ENCODE peak calls at places on chromosomes 6 and 20, in six cellular contexts. L is AG04450, B is cardiac muscle cell, G is AG04449, Q is activated B cell treated with CpG ODN at 0.5 μM for 24 hours, I is HCT116. Z is an unnamed sample.

GRCh38 chr6:159973951-159974350 is 5.1 kb downstream of the IGF2R start:
- DNase-seq in L (no peak), B (peak; percentile 23), G (no peak), Q (no peak), I (no peak), Z (no peak)

GRCh38 chr6:56343295-56343694 is 95.9 kb upstream of the COL21A1 start:
- DNase-seq in L (no peak), B (no peak), G (no peak), Q (no peak), I (no peak), Z (no peak)

GRCh38 chr6:76162811-76163210 is 90.3 kb upstream of the IMPG1 start:
- DNase-seq in L (no peak), B (no peak), G (no peak), Q (no peak), I (no peak), Z (no peak)

GRCh38 chr6:161813156-161813555 is 539.3 kb upstream of the AGPAT4 start:
- DNase-seq in L (no peak), B (no peak), G (no peak), Q (no peak), I (no peak), Z (no peak)

GRCh38 chr6:54094837-54095236 is 16.4 kb upstream of the MLIP start:
- DNase-seq in L (no peak), B (no peak), G (no peak), Q (no peak), I (no peak), Z (no peak)

GRCh38 chr6:44009425-44010321 is 117.6 kb downstream of the MRPL14 start:
- DNase-seq in L (no peak), B (no peak), G (no peak), Q (no peak), I (no peak), Z (no peak)

GRCh38 chr20:63552481-63553249 is 1.3 kb upstream of the FNDC11 start:
- DNase-seq in L (no peak), B (no peak), G (no peak), Q (no peak), I (no peak), Z (no peak)

GRCh38 chr6:169167581-169168301 is 85.9 kb downstream of the THBS2 start:
- DNase-seq in L (peak; percentile 93), B (no peak), G (peak; percentile 71), Q (no peak), I (peak; percentile 60), Z (no peak)

GRCh38 chr6:41644297-41644879 is 6.1 kb downstream of the MDFI start:
- DNase-seq in L (no peak), B (no peak), G (no peak), Q (no peak), I (no peak), Z (no peak)

GRCh38 chr6:13074746-13075490 is 253.4 kb downstream of the TBC1D7 start:
- DNase-seq in L (no peak), B (no peak), G (no peak), Q (no peak), I (no peak), Z (no peak)

DNA sequence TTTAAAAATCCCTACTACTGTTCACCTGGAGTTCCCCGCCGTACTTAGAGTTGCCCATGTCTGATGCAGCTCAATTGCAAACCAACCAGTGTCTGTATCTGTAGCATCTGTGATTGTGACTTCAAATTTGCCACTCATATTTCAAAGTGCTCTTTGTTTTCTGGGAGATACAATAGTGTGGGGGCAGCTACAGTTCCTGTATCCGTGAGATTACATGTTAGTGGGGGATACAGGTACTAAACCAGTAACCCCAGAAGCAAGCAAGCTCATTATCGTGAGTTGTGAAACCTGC is 140.9 kb downstream of the ANKRD60 start:
- DNase-seq in L (no peak), B (no peak), G (no peak), Q (no peak), I (no peak), Z (no peak)
- TF ChIP-seq CTCF in L (no peak), B (no peak), G (no peak), Q (no peak), I (no peak), Z (peak; percentile 37)

GRCh38 chr6:33126101-33126714 is 50.4 kb downstream of the HLA-DPB1 start:
- DNase-seq in L (no peak), B (peak; percentile 78), G (no peak), Q (peak; percentile 59), I (peak; percentile 35), Z (peak; percentile 72)
- TF ChIP-seq CTCF in L (peak; percentile 52), B (peak; percentile 83), G (peak; percentile 49), Q (no peak), I (peak; percentile 50), Z (peak; percentile 50)

GRCh38 chr20:32611286-32611685 is 26.2 kb upstream of the NOL4L start:
- DNase-seq in L (no peak), B (no peak), G (no peak), Q (no peak), I (no peak), Z (no peak)
- TF ChIP-seq CTCF in L (no peak), B (no peak), G (no peak), Q (no peak), I (no peak), Z (no peak)

DNA sequence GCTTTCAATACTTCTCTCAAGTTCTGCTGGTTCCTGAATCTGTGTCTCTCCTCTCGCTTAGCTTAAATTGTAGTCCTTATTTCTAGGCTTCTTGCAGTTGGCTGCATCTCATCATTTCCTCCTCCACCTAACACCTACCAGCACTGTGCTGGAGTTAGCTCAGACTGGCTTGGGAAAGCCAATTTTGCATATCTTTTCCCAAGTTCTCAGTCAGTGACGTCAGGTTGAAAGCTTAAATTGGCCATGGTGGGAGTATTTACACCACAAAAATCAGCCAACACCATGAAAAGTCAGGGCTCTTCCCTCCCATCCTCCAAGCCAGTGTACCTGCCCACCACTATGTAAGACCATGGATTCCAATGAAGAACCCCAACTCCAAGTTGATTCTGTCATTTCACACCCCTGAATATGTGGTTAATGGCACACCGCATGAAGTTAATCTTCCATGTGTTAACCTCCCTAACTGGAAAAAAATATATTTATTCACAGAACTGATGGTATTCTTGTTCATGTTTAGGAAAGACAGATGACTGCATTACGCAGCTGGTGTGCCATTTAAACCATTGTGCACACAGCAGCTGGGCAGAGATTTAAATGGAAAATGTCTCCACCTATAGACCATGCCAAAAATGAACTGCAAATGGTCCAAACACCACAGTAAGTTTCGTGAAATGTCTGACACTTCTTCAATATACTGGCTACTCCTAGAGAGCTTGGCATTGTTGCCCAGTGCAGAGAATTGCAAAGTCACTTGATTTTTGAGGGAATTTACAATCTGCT is 274.1 kb upstream of the MAP3K7 start:
- DNase-seq in L (no peak), B (peak; percentile 21), G (no peak), Q (no peak), I (no peak), Z (no peak)
- TF ChIP-seq CTCF in L (peak; percentile 13), B (no peak), G (no peak), Q (no peak), I (no peak), Z (no peak)

DNA sequence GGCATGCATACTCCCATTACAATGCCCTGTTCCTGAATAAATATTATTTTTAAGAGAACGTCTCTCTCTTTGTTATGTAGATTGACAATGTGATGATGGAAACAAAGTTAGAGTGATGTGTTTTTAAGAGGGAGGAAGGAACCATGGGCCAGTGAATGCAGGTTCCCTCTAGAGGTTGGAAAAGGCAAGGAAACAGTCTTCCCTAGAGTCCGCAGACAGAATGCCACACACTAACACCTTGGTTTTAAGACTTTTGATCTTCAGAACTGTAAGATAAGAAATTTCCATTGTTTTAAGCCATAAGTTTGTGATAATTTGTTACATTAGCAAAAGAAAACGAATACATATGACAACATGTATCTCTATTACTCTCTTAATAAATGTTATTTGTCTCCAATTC is 4.7 kb upstream of the CENPW start:
- DNase-seq in L (no peak), B (no peak), G (no peak), Q (no peak), I (no peak), Z (no peak)
- TF ChIP-seq CTCF in L (peak; percentile 23), B (peak; percentile 5), G (no peak), Q (no peak), I (no peak), Z (no peak)

DNA sequence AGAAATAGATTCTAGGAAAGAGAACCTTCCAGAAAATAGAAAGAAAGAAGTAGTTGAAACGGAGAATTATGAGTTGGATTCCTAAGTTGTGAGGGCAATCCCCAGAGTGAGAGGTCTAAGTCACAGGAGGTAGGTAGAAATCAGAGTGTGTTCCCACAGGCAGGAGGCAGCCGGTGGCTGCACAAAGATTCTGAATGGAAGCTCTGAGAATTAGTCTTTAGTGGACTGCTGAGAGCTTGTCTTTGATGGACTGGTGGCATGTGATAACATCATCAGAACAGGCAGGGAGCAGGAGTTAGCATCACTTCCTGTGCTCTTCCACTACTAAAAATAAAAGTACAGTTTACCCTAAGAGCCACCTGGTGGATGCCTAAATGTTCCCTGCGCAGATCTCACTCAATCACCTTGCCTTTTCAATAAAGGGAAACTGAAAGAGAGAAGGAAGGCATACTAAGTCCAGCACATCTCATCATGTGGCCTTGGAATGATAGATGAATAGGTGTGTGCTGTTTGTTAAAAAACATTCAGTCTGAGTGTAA is 294.6 kb upstream of the POU3F2 start:
- DNase-seq in L (no peak), B (no peak), G (no peak), Q (no peak), I (no peak), Z (no peak)
- TF ChIP-seq CTCF in L (no peak), B (no peak), G (no peak), Q (no peak), I (no peak), Z (no peak)

Z was measured in glutamatergic neuron.